ENCODE peak calls at places on chromosomes 7 and 10, in ten cellular contexts. One of them, this sample, is unnamed. For H3K4me1, the result is how much of the 10 kb centered on the place peaks cover.

GRCh38 chr10:68423522-68423921 is 16.4 kb upstream of the RUFY2 start:
- DNase-seq in pancreas: no peak
- DNase-seq in stomach: no peak
- DNase-seq in hepatocyte: no peak
- DNase-seq in cardiac muscle cell: no peak
- DNase-seq in right lobe of liver: no peak
- DNase-seq in CD8-positive, alpha-beta T cell: peak
- DNase-seq in sigmoid colon: no peak
- DNase-seq in endothelial cell of umbilical vein: peak
- DNase-seq in Peyer's patch: no peak
- DNase-seq in this sample: no peak

GRCh38 chr7:129617178-129617577 is 5.7 kb downstream of the NRF1 start:
- DNase-seq in pancreas: no peak
- DNase-seq in stomach: no peak
- DNase-seq in hepatocyte: no peak
- DNase-seq in cardiac muscle cell: no peak
- DNase-seq in right lobe of liver: no peak
- DNase-seq in CD8-positive, alpha-beta T cell: no peak
- DNase-seq in sigmoid colon: no peak
- DNase-seq in endothelial cell of umbilical vein: no peak
- DNase-seq in Peyer's patch: no peak
- DNase-seq in this sample: no peak

GRCh38 chr10:89679986-89680385 is 21.4 kb upstream of the KIF20B start:
- DNase-seq in pancreas: no peak
- DNase-seq in stomach: no peak
- DNase-seq in hepatocyte: no peak
- DNase-seq in cardiac muscle cell: no peak
- DNase-seq in right lobe of liver: no peak
- DNase-seq in CD8-positive, alpha-beta T cell: no peak
- DNase-seq in sigmoid colon: no peak
- DNase-seq in endothelial cell of umbilical vein: no peak
- DNase-seq in Peyer's patch: no peak
- DNase-seq in this sample: no peak

GRCh38 chr7:152859781-152860191 is 100.2 kb downstream of the ACTR3B start:
- DNase-seq in pancreas: no peak
- DNase-seq in stomach: no peak
- DNase-seq in hepatocyte: no peak
- DNase-seq in cardiac muscle cell: no peak
- DNase-seq in right lobe of liver: no peak
- DNase-seq in CD8-positive, alpha-beta T cell: no peak
- DNase-seq in sigmoid colon: no peak
- DNase-seq in endothelial cell of umbilical vein: no peak
- DNase-seq in Peyer's patch: no peak
- DNase-seq in this sample: no peak

GRCh38 chr7:138838166-138838565 is 40.2 kb upstream of the ATP6V0A4 start:
- DNase-seq in pancreas: no peak
- DNase-seq in stomach: no peak
- DNase-seq in hepatocyte: no peak
- DNase-seq in cardiac muscle cell: no peak
- DNase-seq in right lobe of liver: no peak
- DNase-seq in CD8-positive, alpha-beta T cell: no peak
- DNase-seq in sigmoid colon: no peak
- DNase-seq in endothelial cell of umbilical vein: no peak
- DNase-seq in Peyer's patch: no peak
- DNase-seq in this sample: no peak

GRCh38 chr7:158716802-158717201 is 12.2 kb upstream of the NCAPG2 start:
- DNase-seq in pancreas: no peak
- DNase-seq in stomach: no peak
- DNase-seq in hepatocyte: no peak
- DNase-seq in cardiac muscle cell: no peak
- DNase-seq in right lobe of liver: no peak
- DNase-seq in CD8-positive, alpha-beta T cell: no peak
- DNase-seq in sigmoid colon: no peak
- DNase-seq in endothelial cell of umbilical vein: no peak
- DNase-seq in Peyer's patch: no peak
- DNase-seq in this sample: no peak

GRCh38 chr10:33073641-33074410 is 115.8 kb upstream of the ITGB1 start:
- DNase-seq in pancreas: no peak
- DNase-seq in stomach: no peak
- DNase-seq in hepatocyte: no peak
- DNase-seq in cardiac muscle cell: peak
- DNase-seq in right lobe of liver: no peak
- DNase-seq in CD8-positive, alpha-beta T cell: no peak
- DNase-seq in sigmoid colon: no peak
- DNase-seq in endothelial cell of umbilical vein: no peak
- DNase-seq in Peyer's patch: no peak
- DNase-seq in this sample: no peak

GRCh38 chr7:1175597-1175966 is 15.6 kb upstream of the ZFAND2A start:
- DNase-seq in pancreas: no peak
- DNase-seq in stomach: no peak
- DNase-seq in hepatocyte: no peak
- DNase-seq in cardiac muscle cell: no peak
- DNase-seq in right lobe of liver: no peak
- DNase-seq in CD8-positive, alpha-beta T cell: no peak
- DNase-seq in sigmoid colon: no peak
- DNase-seq in endothelial cell of umbilical vein: no peak
- DNase-seq in Peyer's patch: no peak
- DNase-seq in this sample: no peak

GRCh38 chr7:158416283-158416933 is 171.2 kb downstream of the PTPRN2 start:
- DNase-seq in pancreas: no peak
- DNase-seq in stomach: peak
- DNase-seq in hepatocyte: no peak
- DNase-seq in cardiac muscle cell: no peak
- DNase-seq in right lobe of liver: no peak
- DNase-seq in CD8-positive, alpha-beta T cell: no peak
- DNase-seq in sigmoid colon: peak
- DNase-seq in endothelial cell of umbilical vein: no peak
- DNase-seq in Peyer's patch: peak
- DNase-seq in this sample: no peak

GRCh38 chr7:522071-522937 is 2.7 kb upstream of the PDGFA start:
- DNase-seq in pancreas: peak
- DNase-seq in stomach: peak
- DNase-seq in hepatocyte: peak
- DNase-seq in cardiac muscle cell: peak
- DNase-seq in right lobe of liver: peak
- DNase-seq in CD8-positive, alpha-beta T cell: no peak
- DNase-seq in sigmoid colon: no peak
- DNase-seq in endothelial cell of umbilical vein: peak
- DNase-seq in Peyer's patch: peak
- DNase-seq in this sample: no peak

GRCh38 chr7:69761290-69761922 is 163.1 kb downstream of the AUTS2 start:
- DNase-seq in pancreas: no peak
- DNase-seq in stomach: no peak
- DNase-seq in hepatocyte: no peak
- DNase-seq in cardiac muscle cell: no peak
- DNase-seq in right lobe of liver: no peak
- DNase-seq in CD8-positive, alpha-beta T cell: no peak
- DNase-seq in sigmoid colon: no peak
- DNase-seq in endothelial cell of umbilical vein: no peak
- DNase-seq in Peyer's patch: no peak
- DNase-seq in this sample: no peak

GRCh38 chr7:49398236-49398635 is 375.2 kb upstream of the VWC2 start:
- DNase-seq in pancreas: no peak
- DNase-seq in stomach: no peak
- DNase-seq in hepatocyte: no peak
- DNase-seq in cardiac muscle cell: no peak
- DNase-seq in right lobe of liver: no peak
- DNase-seq in CD8-positive, alpha-beta T cell: no peak
- DNase-seq in sigmoid colon: no peak
- DNase-seq in endothelial cell of umbilical vein: no peak
- DNase-seq in Peyer's patch: no peak
- DNase-seq in this sample: no peak

GRCh38 chr7:66696774-66697191 is 43.8 kb upstream of the RABGEF1 start:
- DNase-seq in pancreas: no peak
- DNase-seq in stomach: no peak
- DNase-seq in hepatocyte: no peak
- DNase-seq in cardiac muscle cell: peak
- DNase-seq in right lobe of liver: no peak
- DNase-seq in CD8-positive, alpha-beta T cell: no peak
- DNase-seq in sigmoid colon: no peak
- DNase-seq in endothelial cell of umbilical vein: no peak
- DNase-seq in Peyer's patch: no peak
- DNase-seq in this sample: no peak
- TF ChIP-seq CTCF in pancreas: no peak
- TF ChIP-seq CTCF in stomach: no peak
- TF ChIP-seq CTCF in hepatocyte: no peak
- TF ChIP-seq CTCF in cardiac muscle cell: no peak
- TF ChIP-seq CTCF in right lobe of liver: no peak
- TF ChIP-seq CTCF in CD8-positive, alpha-beta T cell: no peak
- TF ChIP-seq CTCF in sigmoid colon: no peak
- TF ChIP-seq CTCF in endothelial cell of umbilical vein: no peak
- TF ChIP-seq CTCF in Peyer's patch: no peak
- TF ChIP-seq CTCF in this sample: no peak

DNA sequence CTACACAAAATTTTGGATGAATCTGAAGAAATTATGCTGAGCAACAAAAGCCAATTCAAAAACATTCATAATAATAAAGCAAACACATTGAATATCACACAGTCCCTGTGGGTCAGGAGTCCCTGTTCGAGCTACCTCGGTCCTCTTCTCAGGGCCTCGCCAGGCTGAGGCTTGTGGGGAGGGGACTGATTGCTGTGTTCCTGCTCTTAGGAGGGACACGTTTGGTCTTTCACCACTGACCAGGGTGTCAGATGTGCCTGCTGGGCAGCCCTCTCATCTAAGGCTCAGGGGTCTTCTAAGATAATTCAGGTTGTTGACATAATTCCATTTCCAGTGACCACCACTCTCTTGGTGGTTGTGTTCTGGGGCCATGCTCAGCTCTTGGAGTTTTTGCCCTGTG is 233.8 kb upstream of the PPP2R2D start:
- DNase-seq in pancreas: no peak
- DNase-seq in stomach: no peak
- DNase-seq in hepatocyte: no peak
- DNase-seq in cardiac muscle cell: no peak
- DNase-seq in right lobe of liver: no peak
- DNase-seq in CD8-positive, alpha-beta T cell: no peak
- DNase-seq in sigmoid colon: peak
- DNase-seq in endothelial cell of umbilical vein: no peak
- DNase-seq in Peyer's patch: no peak
- DNase-seq in this sample: no peak
- H3K4me1 ChIP-seq in pancreas: under half
- H3K4me1 ChIP-seq in stomach: under half
- H3K4me1 ChIP-seq in hepatocyte: under half
- H3K4me1 ChIP-seq in cardiac muscle cell: under half
- H3K4me1 ChIP-seq in right lobe of liver: under half
- H3K4me1 ChIP-seq in CD8-positive, alpha-beta T cell: under half
- H3K4me1 ChIP-seq in sigmoid colon: under half
- H3K4me1 ChIP-seq in endothelial cell of umbilical vein: under half
- H3K4me1 ChIP-seq in Peyer's patch: under half
- H3K4me1 ChIP-seq in this sample: under half

GRCh38 chr7:116337800-116338199 is 127.5 kb downstream of the TES start:
- DNase-seq in pancreas: no peak
- DNase-seq in stomach: no peak
- DNase-seq in hepatocyte: no peak
- DNase-seq in cardiac muscle cell: no peak
- DNase-seq in right lobe of liver: no peak
- DNase-seq in CD8-positive, alpha-beta T cell: no peak
- DNase-seq in sigmoid colon: no peak
- DNase-seq in endothelial cell of umbilical vein: no peak
- DNase-seq in Peyer's patch: no peak
- DNase-seq in this sample: no peak

GRCh38 chr7:116340201-116340847 is 130.0 kb downstream of the TES start:
- DNase-seq in pancreas: no peak
- DNase-seq in stomach: no peak
- DNase-seq in hepatocyte: no peak
- DNase-seq in cardiac muscle cell: peak
- DNase-seq in right lobe of liver: no peak
- DNase-seq in CD8-positive, alpha-beta T cell: no peak
- DNase-seq in sigmoid colon: no peak
- DNase-seq in endothelial cell of umbilical vein: peak
- DNase-seq in Peyer's patch: no peak
- DNase-seq in this sample: no peak

GRCh38 chr7:116339564-116339963 is 129.2 kb downstream of the TES start:
- DNase-seq in pancreas: peak
- DNase-seq in stomach: no peak
- DNase-seq in hepatocyte: peak
- DNase-seq in cardiac muscle cell: peak
- DNase-seq in right lobe of liver: no peak
- DNase-seq in CD8-positive, alpha-beta T cell: no peak
- DNase-seq in sigmoid colon: no peak
- DNase-seq in endothelial cell of umbilical vein: peak
- DNase-seq in Peyer's patch: no peak
- DNase-seq in this sample: no peak

GRCh38 chr7:116342125-116342524 is 131.8 kb downstream of the TES start:
- DNase-seq in pancreas: no peak
- DNase-seq in stomach: no peak
- DNase-seq in hepatocyte: no peak
- DNase-seq in cardiac muscle cell: peak
- DNase-seq in right lobe of liver: no peak
- DNase-seq in CD8-positive, alpha-beta T cell: no peak
- DNase-seq in sigmoid colon: no peak
- DNase-seq in endothelial cell of umbilical vein: peak
- DNase-seq in Peyer's patch: no peak
- DNase-seq in this sample: no peak

GRCh38 chr7:116341222-116341907 is 131.0 kb downstream of the TES start:
- DNase-seq in pancreas: no peak
- DNase-seq in stomach: no peak
- DNase-seq in hepatocyte: no peak
- DNase-seq in cardiac muscle cell: peak
- DNase-seq in right lobe of liver: no peak
- DNase-seq in CD8-positive, alpha-beta T cell: no peak
- DNase-seq in sigmoid colon: no peak
- DNase-seq in endothelial cell of umbilical vein: peak
- DNase-seq in Peyer's patch: no peak
- DNase-seq in this sample: no peak
- TF ChIP-seq CTCF in pancreas: peak
- TF ChIP-seq CTCF in stomach: no peak
- TF ChIP-seq CTCF in hepatocyte: no peak
- TF ChIP-seq CTCF in cardiac muscle cell: peak
- TF ChIP-seq CTCF in right lobe of liver: peak
- TF ChIP-seq CTCF in CD8-positive, alpha-beta T cell: no peak
- TF ChIP-seq CTCF in sigmoid colon: no peak
- TF ChIP-seq CTCF in endothelial cell of umbilical vein: peak
- TF ChIP-seq CTCF in Peyer's patch: no peak
- TF ChIP-seq CTCF in this sample: no peak

DNA sequence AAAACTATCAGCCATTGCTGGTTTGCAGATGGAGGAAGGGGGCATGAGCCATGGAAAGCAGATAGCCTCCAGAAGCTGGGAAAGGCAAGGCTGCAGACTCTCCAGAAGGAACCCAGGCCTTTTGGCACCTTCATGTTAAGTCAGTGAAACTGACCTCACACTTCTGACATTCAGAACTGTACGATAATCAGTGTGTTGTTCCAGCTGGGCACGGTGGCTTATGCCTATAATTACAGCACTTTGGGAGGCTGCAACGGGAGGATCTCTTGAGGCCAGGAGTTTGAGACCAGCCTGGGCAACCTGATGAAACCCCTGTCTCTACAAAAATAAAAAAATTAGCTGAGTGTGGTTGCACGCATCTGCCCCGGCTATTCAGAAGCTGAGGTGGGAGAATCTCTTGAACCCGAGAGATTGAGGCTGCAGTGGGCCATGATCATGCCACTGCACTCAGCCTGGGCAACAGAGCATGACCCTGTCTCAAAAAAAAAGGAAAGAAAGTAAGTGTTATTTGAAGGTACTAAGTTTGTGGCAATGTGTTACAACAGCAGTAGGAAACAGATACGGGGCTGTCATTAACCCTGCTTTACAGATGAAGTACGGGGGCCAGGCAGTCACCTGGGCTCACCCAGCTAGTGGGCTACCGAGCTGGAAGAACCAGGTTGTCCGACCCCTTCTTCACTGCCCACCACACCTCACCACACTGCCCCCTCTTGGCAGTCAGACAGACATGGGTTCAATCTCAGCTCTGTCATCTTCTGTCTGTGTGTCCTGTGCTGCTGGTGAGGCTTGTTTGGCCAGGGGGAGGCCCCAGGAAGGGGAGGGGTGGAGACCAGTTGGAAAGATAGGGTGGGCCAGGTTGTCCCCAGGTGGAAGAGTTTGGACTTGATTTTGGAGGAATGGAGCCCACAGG is 18.3 kb downstream of the CHST3 start:
- DNase-seq in pancreas: no peak
- DNase-seq in stomach: no peak
- DNase-seq in hepatocyte: no peak
- DNase-seq in cardiac muscle cell: no peak
- DNase-seq in right lobe of liver: no peak
- DNase-seq in CD8-positive, alpha-beta T cell: no peak
- DNase-seq in sigmoid colon: peak
- DNase-seq in endothelial cell of umbilical vein: no peak
- DNase-seq in Peyer's patch: no peak
- DNase-seq in this sample: no peak
- H3K4me1 ChIP-seq in pancreas: under half
- H3K4me1 ChIP-seq in stomach: half or more
- H3K4me1 ChIP-seq in hepatocyte: under half
- H3K4me1 ChIP-seq in cardiac muscle cell: under half
- H3K4me1 ChIP-seq in right lobe of liver: under half
- H3K4me1 ChIP-seq in CD8-positive, alpha-beta T cell: under half
- H3K4me1 ChIP-seq in sigmoid colon: half or more
- H3K4me1 ChIP-seq in endothelial cell of umbilical vein: half or more
- H3K4me1 ChIP-seq in Peyer's patch: under half
- H3K4me1 ChIP-seq in this sample: under half